ENCODE peak calls at places on chromosome 5, in ten cellular contexts. M is H1; R is SJSA1; E is dorsolateral prefrontal cortex; N is amniotic epithelial cell; V is H54; G is stimulated activated CD4-positive, alpha-beta T cell treated with anti-CD3 and anti-CD28 coated beads, Interleukin-2, amount 100 ng/mL, for 48 hours; W is NCI-H2171 treated with DMSO at 0.1 percent for 48 hours; F is H9; C is natural killer cell treated with Interleukin-12 subunit alpha and Interleukin-12 subunit beta and Interleukin-15 and Interleukin-18, amount 100 ng/mL, for 72 hours. U is an unnamed sample.

GRCh38 chr5:34734321-34734720 is 78.2 kb downstream of the RAI14 start:
- DNase-seq in N (peak), F (no peak), E (no peak), G (no peak), W (no peak), V (no peak), M (no peak), R (no peak), C (no peak), U (no peak)

GRCh38 chr5:135880278-135880677 is 15.4 kb downstream of the IL9 start:
- DNase-seq in V (peak), W (peak), G (no peak), N (no peak), E (no peak), C (no peak), R (no peak), M (peak), F (peak), U (no peak)

GRCh38 chr5:149750596-149750995 is 20.5 kb downstream of the PPARGC1B start:
- DNase-seq in N (no peak), F (no peak), M (no peak), V (no peak), C (no peak), G (no peak), W (no peak), E (no peak), R (no peak), U (no peak)

GRCh38 chr5:56155085-56155484 is 78.0 kb downstream of the ANKRD55 start:
- DNase-seq in G (no peak), W (no peak), F (no peak), V (no peak), C (no peak), E (no peak), R (no peak), N (peak), M (no peak), U (no peak)

GRCh38 chr5:174140452-174140851 is 94.9 kb downstream of the NSG2 start:
- DNase-seq in C (no peak), M (no peak), E (no peak), F (no peak), R (no peak), V (no peak), G (no peak), W (no peak), N (no peak), U (no peak)

GRCh38 chr5:54944364-54944763 is 41.0 kb downstream of the ESM1 start:
- DNase-seq in R (no peak), E (no peak), F (no peak), N (peak), W (no peak), M (no peak), V (no peak), C (peak), G (peak), U (peak)

GRCh38 chr5:91641730-91642350 is 258.7 kb upstream of the ARRDC3 start:
- DNase-seq in G (no peak), E (no peak), N (peak), M (no peak), R (no peak), V (no peak), C (no peak), F (no peak), W (peak), U (peak)

GRCh38 chr5:178542455-178542854 is 47.7 kb downstream of the COL23A1 start:
- DNase-seq in G (no peak), C (no peak), N (no peak), F (no peak), V (no peak), M (no peak), E (no peak), R (no peak), W (peak), U (no peak)

GRCh38 chr5:74020488-74020887 is 394.5 kb downstream of the ARHGEF28 start:
- DNase-seq in C (no peak), R (no peak), W (no peak), E (no peak), M (no peak), F (no peak), G (no peak), N (no peak), V (no peak), U (no peak)

GRCh38 chr5:912356-913091 is 19.8 kb downstream of the TRIP13 start:
- DNase-seq in E (peak), M (no peak), V (peak), N (peak), W (peak), R (peak), G (peak), C (no peak), F (no peak), U (peak)

GRCh38 chr5:124649548-124650501 is 96.6 kb downstream of the ZNF608 start:
- DNase-seq in F (no peak), E (peak), R (peak), W (peak), V (peak), C (peak), G (peak), N (peak), M (no peak), U (no peak)

GRCh38 chr5:106481375-106481774 is 1189.4 kb downstream of the EFNA5 start:
- DNase-seq in N (no peak), W (no peak), G (no peak), F (no peak), V (no peak), E (no peak), M (no peak), C (no peak), R (no peak), U (no peak)

GRCh38 chr5:89276566-89277305 is 393.8 kb upstream of the MEF2C start:
- DNase-seq in G (no peak), F (no peak), R (no peak), C (no peak), M (no peak), E (no peak), V (peak), N (no peak), W (no peak), U (peak)

GRCh38 chr5:31193026-31193425 is 460 bp upstream of the CDH6 start:
- DNase-seq in M (no peak), N (no peak), C (no peak), F (no peak), W (no peak), V (no peak), E (no peak), R (no peak), G (no peak), U (no peak)

GRCh38 chr5:145473032-145473642 is 362.0 kb downstream of the PRELID2 start:
- DNase-seq in N (peak), C (no peak), F (no peak), R (no peak), W (no peak), G (no peak), E (no peak), V (no peak), M (no peak), U (no peak)

GRCh38 chr5:169503899-169504298 is 79.7 kb upstream of the SPDL1 start:
- DNase-seq in G (no peak), M (no peak), C (no peak), R (no peak), N (peak), V (no peak), F (no peak), E (no peak), W (no peak), U (no peak)

GRCh38 chr5:40383719-40384651 is 295.7 kb upstream of the PTGER4 start:
- DNase-seq in C (peak), R (no peak), E (no peak), M (no peak), V (no peak), W (no peak), F (no peak), N (peak), G (no peak), U (no peak)

GRCh38 chr5:53109041-53109435 is 519 bp downstream of the MOCS2 start:
- DNase-seq in F (no peak), N (peak), C (no peak), V (no peak), W (peak), G (no peak), M (no peak), E (no peak), R (no peak), U (peak)

GRCh38 chr5:54610197-54610898 is 92.8 kb downstream of the SNX18 start:
- DNase-seq in V (no peak), C (peak), M (no peak), E (no peak), G (no peak), N (no peak), R (no peak), W (no peak), F (no peak), U (no peak)

GRCh38 chr5:11128021-11128420 is 367.0 kb upstream of the DAP start:
- DNase-seq in N (no peak), W (peak), M (no peak), E (no peak), V (no peak), R (no peak), F (no peak), G (no peak), C (no peak), U (no peak)

GRCh38 chr5:19143935-19144334 is 844.1 kb downstream of the CDH18 start:
- DNase-seq in W (no peak), R (no peak), N (no peak), F (no peak), V (no peak), G (no peak), M (no peak), C (no peak), E (no peak), U (no peak)

GRCh38 chr5:60718186-60718892 is 18.4 kb upstream of the DEPDC1B start:
- DNase-seq in M (no peak), V (no peak), C (no peak), G (no peak), W (no peak), N (no peak), F (no peak), E (no peak), R (no peak), U (no peak)

GRCh38 chr5:95718738-95719137 is 12.4 kb upstream of the RHOBTB3 start:
- DNase-seq in G (no peak), F (no peak), M (no peak), V (no peak), W (no peak), R (no peak), N (no peak), E (no peak), C (no peak), U (no peak)

GRCh38 chr5:74670377-74671038 is 14.5 kb upstream of the HEXB start:
- DNase-seq in G (no peak), M (no peak), N (no peak), W (no peak), E (no peak), F (no peak), R (no peak), C (no peak), V (no peak), U (no peak)

GRCh38 chr5:160466889-160467554 is 45.4 kb downstream of the PTTG1 start:
- DNase-seq in F (no peak), G (no peak), E (no peak), C (no peak), N (peak), M (no peak), V (no peak), R (no peak), W (no peak), U (no peak)

GRCh38 chr5:5705010-5705409 is 282.5 kb downstream of the ICE1 start:
- DNase-seq in G (no peak), C (no peak), N (no peak), M (no peak), V (no peak), F (no peak), R (no peak), W (no peak), E (no peak), U (no peak)

GRCh38 chr5:150058480-150059126 is 27.8 kb downstream of the CSF1R start:
- DNase-seq in N (peak), V (peak), R (peak), M (no peak), G (no peak), F (no peak), W (no peak), E (peak), C (no peak), U (peak)